ENCODE peak calls at places on chromosomes 12 and 14, in ten cellular contexts. K is neural progenitor cell, L is GM23338, D is lower lobe of right lung, I is GM23248, Z is tibial nerve, H is colonic mucosa, X is upper lobe of right lung, E is keratinocyte, C is neuronal stem cell. V is an unnamed sample. For H3K4me1, the result is how much of the 10 kb centered on the place peaks cover.

GRCh38 chr12:5377997-5378596 is 53.8 kb upstream of the NTF3 start:
- DNase-seq in K (no peak), L (no peak), D (no peak), I (no peak), Z (no peak), H (peak), X (no peak), E (no peak), C (no peak), V (no peak)

GRCh38 chr12:85617307-85618091 is 218.7 kb downstream of the RASSF9 start:
- DNase-seq in K (no peak), L (no peak), D (no peak), I (no peak), Z (no peak), H (no peak), X (no peak), E (no peak), C (no peak), V (no peak)

GRCh38 chr14:47539065-47539464 is 136.3 kb downstream of the MDGA2 start:
- DNase-seq in K (peak), L (peak), D (no peak), I (no peak), Z (no peak), H (no peak), X (no peak), E (no peak), C (no peak), V (no peak)

GRCh38 chr12:27331927-27332324 is 710 bp upstream of the BMAL2 start:
- DNase-seq in K (no peak), L (no peak), D (no peak), I (peak), Z (no peak), H (no peak), X (no peak), E (no peak), C (no peak), V (no peak)

GRCh38 chr12:12881495-12881894 is 9.9 kb upstream of the GPRC5A start:
- DNase-seq in K (no peak), L (no peak), D (no peak), I (peak), Z (no peak), H (peak), X (no peak), E (no peak), C (no peak), V (no peak)

GRCh38 chr14:89618309-89618708 is 201.3 kb upstream of the FOXN3 start:
- DNase-seq in K (no peak), L (no peak), D (no peak), I (peak), Z (no peak), H (peak), X (no peak), E (no peak), C (no peak), V (no peak)

GRCh38 chr12:79344855-79345840 is 345.6 kb downstream of the PAWR start:
- DNase-seq in K (peak), L (peak), D (no peak), I (peak), Z (no peak), H (peak), X (no peak), E (peak), C (peak), V (no peak)

GRCh38 chr14:60247994-60248696 is 876 bp upstream of the PPM1A start:
- DNase-seq in K (peak), L (peak), D (peak), I (peak), Z (peak), H (peak), X (peak), E (peak), C (peak), V (peak)

GRCh38 chr14:67357583-67358354 is 1.8 kb downstream of the ATP6V1D start:
- DNase-seq in K (no peak), L (no peak), D (no peak), I (peak), Z (no peak), H (no peak), X (no peak), E (no peak), C (no peak), V (no peak)
- H3K4me3 ChIP-seq in K (peak), L (peak), D (peak), I (peak), Z (no peak), H (no peak), X (peak), E (peak), C (no peak), V (no peak)

GRCh38 chr14:105322791-105323556 is 8.4 kb downstream of the PACS2 start:
- DNase-seq in K (no peak), L (no peak), D (no peak), I (no peak), Z (no peak), H (no peak), X (no peak), E (no peak), C (no peak), V (no peak)

GRCh38 chr14:105323663-105324062 is 9.1 kb downstream of the PACS2 start:
- DNase-seq in K (no peak), L (no peak), D (no peak), I (no peak), Z (no peak), H (no peak), X (no peak), E (no peak), C (no peak), V (no peak)

GRCh38 chr14:105325303-105325702 is 10.8 kb downstream of the PACS2 start:
- DNase-seq in K (peak), L (no peak), D (no peak), I (no peak), Z (no peak), H (no peak), X (no peak), E (no peak), C (no peak), V (no peak)

GRCh38 chr14:105324871-105325270 is 10.3 kb downstream of the PACS2 start:
- DNase-seq in K (no peak), L (no peak), D (no peak), I (no peak), Z (no peak), H (no peak), X (no peak), E (no peak), C (no peak), V (no peak)

DNA sequence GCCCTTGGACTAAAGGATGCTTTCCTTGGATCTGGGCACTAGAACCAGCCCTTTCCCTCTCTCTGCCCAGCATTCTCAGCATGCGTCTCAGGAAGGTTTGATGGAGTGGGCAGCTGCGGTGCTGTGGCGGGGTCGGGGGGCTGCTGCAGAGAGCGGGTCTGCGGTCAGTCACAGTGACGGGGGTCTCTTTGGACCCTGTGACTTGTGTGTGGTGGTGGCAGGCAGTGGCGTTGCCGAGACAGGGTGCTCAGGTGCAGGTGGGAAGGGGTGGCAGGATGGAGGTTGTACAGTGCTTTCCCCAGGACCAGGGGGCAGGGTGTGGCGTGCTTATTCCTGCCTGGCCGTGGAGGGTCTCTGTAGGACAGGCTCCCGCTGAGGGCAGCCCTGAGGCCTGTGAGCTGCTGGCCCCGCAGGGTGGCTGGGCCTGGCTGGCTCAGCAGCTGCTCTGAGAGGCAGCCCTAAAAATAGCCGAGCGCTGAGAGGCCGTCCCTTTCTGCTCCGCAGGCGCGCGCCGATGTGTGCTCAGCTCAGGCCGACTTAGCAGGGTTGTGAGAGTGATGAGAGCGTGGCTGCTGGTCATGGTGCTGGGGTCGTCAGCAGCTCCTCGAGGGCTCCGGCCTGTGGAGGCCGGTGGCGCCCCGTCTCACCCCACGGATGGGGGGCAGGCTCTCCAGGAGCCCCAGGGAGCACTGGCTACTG is 9.7 kb downstream of the PACS2 start:
- DNase-seq in K (peak), L (peak), D (no peak), I (no peak), Z (no peak), H (no peak), X (no peak), E (no peak), C (no peak), V (no peak)
- H3K4me1 ChIP-seq in K (under half), L (under half), D (under half), I (under half), Z (half or more), H (under half), X (under half), E (under half), C (under half), V (under half)

GRCh38 chr14:95144849-95145248 is 12.5 kb downstream of the DICER1 start:
- DNase-seq in K (no peak), L (no peak), D (no peak), I (no peak), Z (no peak), H (no peak), X (no peak), E (no peak), C (no peak), V (no peak)
- H3K4me3 ChIP-seq in K (no peak), L (no peak), D (no peak), I (no peak), Z (no peak), H (no peak), X (no peak), E (no peak), C (no peak), V (no peak)

DNA sequence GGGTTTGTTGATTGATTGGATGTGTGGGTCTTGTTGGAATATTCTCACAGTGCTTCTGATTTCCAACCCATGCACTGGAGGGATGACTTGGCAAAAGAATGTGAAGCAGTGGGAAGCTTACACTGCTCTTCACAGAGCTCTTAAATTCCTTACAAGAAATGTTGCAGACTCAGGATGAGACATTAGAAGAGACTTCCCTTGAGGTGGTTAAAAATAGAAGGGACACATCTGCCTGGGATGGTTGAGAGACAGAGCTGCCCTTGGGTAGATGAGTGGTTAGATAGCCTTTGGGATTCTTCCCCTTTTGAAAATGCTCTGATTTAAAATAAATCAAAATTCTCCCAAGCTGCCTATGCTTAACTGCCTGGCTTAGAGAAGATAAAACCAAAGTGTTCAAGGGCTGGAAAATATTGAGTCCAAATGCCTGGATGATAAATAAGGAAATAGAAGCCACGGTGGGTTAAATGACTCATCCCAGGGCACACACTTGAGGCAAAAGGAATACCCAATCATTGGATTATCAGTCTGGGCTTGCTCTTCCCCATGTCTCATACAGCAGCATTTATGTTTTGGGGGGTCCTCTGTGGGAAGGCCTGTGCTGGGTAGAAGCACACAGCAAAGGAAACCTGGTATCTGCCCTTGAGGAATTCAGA is 264.3 kb downstream of the AKAP6 start:
- DNase-seq in K (no peak), L (no peak), D (no peak), I (peak), Z (no peak), H (no peak), X (no peak), E (no peak), C (no peak), V (no peak)
- H3K4me1 ChIP-seq in K (under half), L (under half), D (under half), I (half or more), Z (under half), H (under half), X (under half), E (under half), C (under half), V (under half)

GRCh38 chr12:14665354-14666348 is 30.7 kb downstream of the GUCY2C start:
- DNase-seq in K (peak), L (peak), D (no peak), I (no peak), Z (no peak), H (no peak), X (no peak), E (no peak), C (no peak), V (no peak)
- H3K4me3 ChIP-seq in K (no peak), L (no peak), D (no peak), I (no peak), Z (no peak), H (no peak), X (no peak), E (no peak), C (no peak), V (no peak)

GRCh38 chr12:89161553-89161952 is 190.7 kb downstream of the DUSP6 start:
- DNase-seq in K (no peak), L (no peak), D (no peak), I (no peak), Z (no peak), H (no peak), X (no peak), E (no peak), C (no peak), V (no peak)

GRCh38 chr12:89162704-89163261 is 189.5 kb downstream of the DUSP6 start:
- DNase-seq in K (no peak), L (no peak), D (peak), I (peak), Z (peak), H (peak), X (peak), E (peak), C (no peak), V (no peak)

GRCh38 chr12:89167986-89168385 is 184.3 kb downstream of the DUSP6 start:
- DNase-seq in K (no peak), L (no peak), D (no peak), I (no peak), Z (no peak), H (no peak), X (no peak), E (no peak), C (no peak), V (no peak)

GRCh38 chr12:89163918-89164317 is 188.4 kb downstream of the DUSP6 start:
- DNase-seq in K (no peak), L (no peak), D (no peak), I (no peak), Z (no peak), H (no peak), X (no peak), E (no peak), C (no peak), V (no peak)

GRCh38 chr12:89166525-89166934 is 185.8 kb downstream of the DUSP6 start:
- DNase-seq in K (no peak), L (no peak), D (no peak), I (peak), Z (no peak), H (no peak), X (no peak), E (no peak), C (no peak), V (no peak)
- H3K4me1 ChIP-seq in K (under half), L (under half), D (under half), I (under half), Z (under half), H (under half), X (under half), E (under half), C (under half), V (under half)

GRCh38 chr12:47775100-47775911 is 2.3 kb downstream of the SLC48A1 start:
- DNase-seq in K (no peak), L (no peak), D (peak), I (peak), Z (no peak), H (no peak), X (peak), E (no peak), C (no peak), V (no peak)

GRCh38 chr12:47773858-47774580 is 981 bp downstream of the SLC48A1 start:
- DNase-seq in K (no peak), L (no peak), D (peak), I (peak), Z (no peak), H (no peak), X (no peak), E (no peak), C (no peak), V (no peak)

GRCh38 chr12:47776471-47777143 is 3.6 kb downstream of the SLC48A1 start:
- DNase-seq in K (no peak), L (no peak), D (peak), I (peak), Z (no peak), H (no peak), X (no peak), E (no peak), C (no peak), V (no peak)

GRCh38 chr12:47773062-47773857 is at the start of gene SLC48A1:
- DNase-seq in K (peak), L (peak), D (peak), I (peak), Z (no peak), H (peak), X (peak), E (no peak), C (peak), V (peak)

DNA sequence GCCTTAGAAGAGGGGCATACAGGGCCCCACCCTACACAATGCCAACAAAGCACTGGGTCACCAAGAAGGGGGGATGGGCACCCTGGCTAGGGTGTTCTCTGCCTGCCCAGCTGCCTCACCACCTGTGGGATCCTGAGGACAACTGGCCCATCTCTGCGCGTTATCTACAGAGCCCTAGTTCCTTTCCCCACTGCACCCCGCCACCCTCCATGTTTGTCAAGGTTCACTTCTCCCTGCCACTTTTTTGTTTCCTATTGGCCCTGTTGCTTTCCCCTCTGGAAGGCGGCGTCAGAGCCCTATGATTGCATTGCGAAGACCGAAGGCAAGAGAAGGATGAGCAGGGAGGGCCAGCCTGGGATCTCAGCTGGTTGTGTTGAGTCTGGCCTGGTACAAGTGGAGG is 1.6 kb downstream of the SLC48A1 start:
- DNase-seq in K (no peak), L (no peak), D (peak), I (no peak), Z (no peak), H (no peak), X (no peak), E (no peak), C (no peak), V (no peak)
- H3K4me3 ChIP-seq in K (no peak), L (no peak), D (no peak), I (no peak), Z (no peak), H (no peak), X (peak), E (no peak), C (no peak), V (no peak)